ENCODE peak calls at places on chromosomes 16 and 17, in four cellular contexts. One of them, this sample, is unnamed.
A peak's percentile ranks its signal among the peaks of the same experiment; 100 is the strongest.

GRCh38 chr16:79217375-79218011 is 383.0 kb downstream of the MAF start:
- DNase-seq in NCI-H1048: no peak
- DNase-seq in fibroblast of the aortic adventitia: no peak
- DNase-seq in astrocyte: no peak
- DNase-seq in this sample: no peak

GRCh38 chr17:1360975-1361374 is 39.0 kb downstream of the YWHAE start:
- DNase-seq in NCI-H1048: no peak
- DNase-seq in fibroblast of the aortic adventitia: no peak
- DNase-seq in astrocyte: no peak
- DNase-seq in this sample: no peak

GRCh38 chr16:23650674-23651073 is 9.4 kb downstream of the DCTN5 start:
- DNase-seq in NCI-H1048: no peak
- DNase-seq in fibroblast of the aortic adventitia: no peak
- DNase-seq in astrocyte: peak; percentile 35
- DNase-seq in this sample: no peak

GRCh38 chr17:14205992-14206461 is 30.6 kb downstream of the CDRT15 start:
- DNase-seq in NCI-H1048: no peak
- DNase-seq in fibroblast of the aortic adventitia: no peak
- DNase-seq in astrocyte: no peak
- DNase-seq in this sample: no peak

GRCh38 chr17:63423251-63423950 is 22.7 kb downstream of the CYB561 start:
- DNase-seq in NCI-H1048: no peak
- DNase-seq in fibroblast of the aortic adventitia: no peak
- DNase-seq in astrocyte: no peak
- DNase-seq in this sample: no peak

GRCh38 chr17:74677558-74678466 is 34.9 kb downstream of the CD300LF start:
- DNase-seq in NCI-H1048: no peak
- DNase-seq in fibroblast of the aortic adventitia: peak; percentile 21
- DNase-seq in astrocyte: no peak
- DNase-seq in this sample: peak; percentile 1

GRCh38 chr17:18002171-18002570 is 29.5 kb downstream of the DRC3 start:
- DNase-seq in NCI-H1048: no peak
- DNase-seq in fibroblast of the aortic adventitia: no peak
- DNase-seq in astrocyte: no peak
- DNase-seq in this sample: no peak

GRCh38 chr16:55981557-55981956 is 106.4 kb upstream of the CES5A start:
- DNase-seq in NCI-H1048: no peak
- DNase-seq in fibroblast of the aortic adventitia: no peak
- DNase-seq in astrocyte: no peak
- DNase-seq in this sample: no peak

GRCh38 chr16:627458-628239 is 3.1 kb upstream of the WFIKKN1 start:
- DNase-seq in NCI-H1048: no peak
- DNase-seq in fibroblast of the aortic adventitia: peak; percentile 18
- DNase-seq in astrocyte: no peak
- DNase-seq in this sample: no peak

GRCh38 chr17:8020776-8021564 is 17.9 kb upstream of the ALOX15B start:
- DNase-seq in NCI-H1048: no peak
- DNase-seq in fibroblast of the aortic adventitia: no peak
- DNase-seq in astrocyte: no peak
- DNase-seq in this sample: no peak

GRCh38 chr17:76946111-76946771 is 78.0 kb downstream of the MGAT5B start:
- DNase-seq in NCI-H1048: no peak
- DNase-seq in fibroblast of the aortic adventitia: no peak
- DNase-seq in astrocyte: no peak
- DNase-seq in this sample: no peak

GRCh38 chr17:15490634-15491261 is 23.3 kb upstream of the CDRT4 start:
- DNase-seq in NCI-H1048: no peak
- DNase-seq in fibroblast of the aortic adventitia: peak; percentile 81
- DNase-seq in astrocyte: peak; percentile 69
- DNase-seq in this sample: peak; percentile 80

GRCh38 chr16:54153240-54153934 is 133.2 kb downstream of the IRX3 start:
- DNase-seq in NCI-H1048: no peak
- DNase-seq in fibroblast of the aortic adventitia: no peak
- DNase-seq in astrocyte: no peak
- DNase-seq in this sample: no peak

GRCh38 chr16:81101702-81102101 is 5.5 kb upstream of the GCSH start:
- DNase-seq in NCI-H1048: no peak
- DNase-seq in fibroblast of the aortic adventitia: no peak
- DNase-seq in astrocyte: no peak
- DNase-seq in this sample: no peak

GRCh38 chr17:39576187-39576586 is 31.5 kb downstream of the NEUROD2 start:
- DNase-seq in NCI-H1048: no peak
- DNase-seq in fibroblast of the aortic adventitia: no peak
- DNase-seq in astrocyte: no peak
- DNase-seq in this sample: no peak

This sample was measured in fibroblast of lung.